ENCODE peak calls at places on chromosomes 6 and 20, in eight cellular contexts. One of them, this sample, is unnamed.

GRCh38 chr6:46734867-46735719 is at the start of gene PLA2G7:
- DNase-seq in mammary epithelial cell: peak
- DNase-seq in nephron progenitor cell: peak
- DNase-seq in tibial nerve: no peak
- DNase-seq in progenitor cell of endocrine pancreas: peak
- DNase-seq in NB4: no peak
- DNase-seq in HFFc6: no peak
- DNase-seq in type B pancreatic cell: peak
- DNase-seq in this sample: no peak

GRCh38 chr20:48970681-48971370 is 49.3 kb downstream of the ARFGEF2 start:
- DNase-seq in type B pancreatic cell: no peak
- DNase-seq in tibial nerve: no peak
- DNase-seq in HFFc6: no peak
- DNase-seq in progenitor cell of endocrine pancreas: no peak
- DNase-seq in nephron progenitor cell: no peak
- DNase-seq in NB4: no peak
- DNase-seq in mammary epithelial cell: no peak
- DNase-seq in this sample: no peak

GRCh38 chr6:85185977-85186376 is 263.9 kb upstream of the NT5E start:
- DNase-seq in NB4: no peak
- DNase-seq in nephron progenitor cell: no peak
- DNase-seq in progenitor cell of endocrine pancreas: no peak
- DNase-seq in tibial nerve: no peak
- DNase-seq in HFFc6: no peak
- DNase-seq in mammary epithelial cell: no peak
- DNase-seq in type B pancreatic cell: no peak
- DNase-seq in this sample: no peak

GRCh38 chr20:8693709-8694108 is 375.2 kb upstream of the PLCB4 start:
- DNase-seq in progenitor cell of endocrine pancreas: no peak
- DNase-seq in nephron progenitor cell: no peak
- DNase-seq in type B pancreatic cell: no peak
- DNase-seq in tibial nerve: no peak
- DNase-seq in mammary epithelial cell: peak
- DNase-seq in NB4: no peak
- DNase-seq in HFFc6: peak
- DNase-seq in this sample: no peak

GRCh38 chr6:16670183-16670582 is 91.1 kb downstream of the ATXN1 start:
- DNase-seq in type B pancreatic cell: no peak
- DNase-seq in NB4: no peak
- DNase-seq in tibial nerve: no peak
- DNase-seq in progenitor cell of endocrine pancreas: no peak
- DNase-seq in mammary epithelial cell: no peak
- DNase-seq in HFFc6: no peak
- DNase-seq in nephron progenitor cell: no peak
- DNase-seq in this sample: no peak

GRCh38 chr20:45774933-45775332 is 16.8 kb downstream of the WFDC3 start:
- DNase-seq in type B pancreatic cell: no peak
- DNase-seq in HFFc6: no peak
- DNase-seq in NB4: no peak
- DNase-seq in progenitor cell of endocrine pancreas: no peak
- DNase-seq in mammary epithelial cell: no peak
- DNase-seq in nephron progenitor cell: no peak
- DNase-seq in tibial nerve: no peak
- DNase-seq in this sample: no peak

GRCh38 chr20:14193885-14194284 is 143.5 kb downstream of the FLRT3 start:
- DNase-seq in progenitor cell of endocrine pancreas: no peak
- DNase-seq in mammary epithelial cell: peak
- DNase-seq in NB4: peak
- DNase-seq in HFFc6: no peak
- DNase-seq in nephron progenitor cell: no peak
- DNase-seq in type B pancreatic cell: no peak
- DNase-seq in tibial nerve: no peak
- DNase-seq in this sample: no peak

GRCh38 chr6:12890171-12890790 is 173.7 kb downstream of the PHACTR1 start:
- DNase-seq in progenitor cell of endocrine pancreas: no peak
- DNase-seq in tibial nerve: no peak
- DNase-seq in nephron progenitor cell: peak
- DNase-seq in HFFc6: no peak
- DNase-seq in type B pancreatic cell: no peak
- DNase-seq in NB4: peak
- DNase-seq in mammary epithelial cell: no peak
- DNase-seq in this sample: no peak

GRCh38 chr20:63982937-63983336 is 2.0 kb downstream of the PRPF6 start:
- DNase-seq in mammary epithelial cell: no peak
- DNase-seq in HFFc6: no peak
- DNase-seq in nephron progenitor cell: no peak
- DNase-seq in tibial nerve: no peak
- DNase-seq in NB4: no peak
- DNase-seq in type B pancreatic cell: no peak
- DNase-seq in progenitor cell of endocrine pancreas: no peak
- DNase-seq in this sample: no peak

GRCh38 chr6:22558288-22558882 is 11.0 kb upstream of the HDGFL1 start:
- DNase-seq in HFFc6: no peak
- DNase-seq in tibial nerve: no peak
- DNase-seq in nephron progenitor cell: no peak
- DNase-seq in progenitor cell of endocrine pancreas: no peak
- DNase-seq in type B pancreatic cell: no peak
- DNase-seq in mammary epithelial cell: no peak
- DNase-seq in NB4: no peak
- DNase-seq in this sample: no peak

GRCh38 chr6:144195671-144196070 is 45.4 kb downstream of the STX11 start:
- DNase-seq in progenitor cell of endocrine pancreas: no peak
- DNase-seq in tibial nerve: no peak
- DNase-seq in mammary epithelial cell: peak
- DNase-seq in HFFc6: peak
- DNase-seq in NB4: no peak
- DNase-seq in nephron progenitor cell: no peak
- DNase-seq in type B pancreatic cell: no peak
- DNase-seq in this sample: no peak

GRCh38 chr6:43455034-43455747 is at the start of gene DLK2:
- DNase-seq in nephron progenitor cell: peak
- DNase-seq in NB4: no peak
- DNase-seq in HFFc6: no peak
- DNase-seq in tibial nerve: no peak
- DNase-seq in mammary epithelial cell: no peak
- DNase-seq in progenitor cell of endocrine pancreas: no peak
- DNase-seq in type B pancreatic cell: no peak
- DNase-seq in this sample: no peak

GRCh38 chr6:109188115-109188411 is 92.8 kb downstream of the CEP57L1 start:
- DNase-seq in mammary epithelial cell: no peak
- DNase-seq in progenitor cell of endocrine pancreas: no peak
- DNase-seq in HFFc6: no peak
- DNase-seq in tibial nerve: no peak
- DNase-seq in NB4: no peak
- DNase-seq in nephron progenitor cell: no peak
- DNase-seq in type B pancreatic cell: no peak
- DNase-seq in this sample: no peak
- TF ChIP-seq CTCF in mammary epithelial cell: no peak
- TF ChIP-seq CTCF in progenitor cell of endocrine pancreas: no peak
- TF ChIP-seq CTCF in HFFc6: peak
- TF ChIP-seq CTCF in tibial nerve: no peak
- TF ChIP-seq CTCF in NB4: no peak
- TF ChIP-seq CTCF in nephron progenitor cell: peak
- TF ChIP-seq CTCF in type B pancreatic cell: peak
- TF ChIP-seq CTCF in this sample: no peak

DNA sequence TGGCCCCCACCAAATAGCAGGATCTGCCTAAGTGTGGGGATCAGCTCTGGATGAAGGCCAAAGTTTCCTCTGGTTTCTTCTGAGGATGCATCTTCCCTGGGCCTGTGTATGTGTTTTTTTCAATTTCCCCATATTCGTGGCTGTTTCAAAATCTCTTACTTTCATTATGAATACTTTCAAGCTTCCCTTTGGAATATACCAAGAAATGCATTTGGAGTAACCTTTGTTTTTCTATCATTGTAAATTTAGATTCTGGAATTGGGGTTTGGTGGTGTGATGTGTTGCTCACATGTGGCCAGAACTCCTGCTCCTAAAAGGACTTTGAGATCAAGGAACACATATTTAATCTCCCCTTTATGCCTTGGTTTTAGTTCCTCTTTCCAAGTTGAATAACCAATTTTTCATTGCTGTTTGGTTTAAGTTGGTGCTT is 8.4 kb downstream of the ENTPD6 start:
- DNase-seq in nephron progenitor cell: no peak
- DNase-seq in progenitor cell of endocrine pancreas: no peak
- DNase-seq in tibial nerve: no peak
- DNase-seq in type B pancreatic cell: no peak
- DNase-seq in NB4: no peak
- DNase-seq in mammary epithelial cell: no peak
- DNase-seq in HFFc6: no peak
- DNase-seq in this sample: no peak
- TF ChIP-seq CTCF in nephron progenitor cell: no peak
- TF ChIP-seq CTCF in progenitor cell of endocrine pancreas: no peak
- TF ChIP-seq CTCF in tibial nerve: no peak
- TF ChIP-seq CTCF in type B pancreatic cell: no peak
- TF ChIP-seq CTCF in NB4: no peak
- TF ChIP-seq CTCF in mammary epithelial cell: no peak
- TF ChIP-seq CTCF in HFFc6: no peak
- TF ChIP-seq CTCF in this sample: no peak

GRCh38 chr6:130473886-130474285 is 108.1 kb downstream of the TMEM200A start:
- DNase-seq in NB4: no peak
- DNase-seq in HFFc6: peak
- DNase-seq in nephron progenitor cell: no peak
- DNase-seq in progenitor cell of endocrine pancreas: no peak
- DNase-seq in mammary epithelial cell: peak
- DNase-seq in tibial nerve: no peak
- DNase-seq in type B pancreatic cell: no peak
- DNase-seq in this sample: no peak
- TF ChIP-seq CTCF in NB4: no peak
- TF ChIP-seq CTCF in HFFc6: peak
- TF ChIP-seq CTCF in nephron progenitor cell: no peak
- TF ChIP-seq CTCF in progenitor cell of endocrine pancreas: no peak
- TF ChIP-seq CTCF in mammary epithelial cell: no peak
- TF ChIP-seq CTCF in tibial nerve: no peak
- TF ChIP-seq CTCF in type B pancreatic cell: no peak
- TF ChIP-seq CTCF in this sample: no peak

DNA sequence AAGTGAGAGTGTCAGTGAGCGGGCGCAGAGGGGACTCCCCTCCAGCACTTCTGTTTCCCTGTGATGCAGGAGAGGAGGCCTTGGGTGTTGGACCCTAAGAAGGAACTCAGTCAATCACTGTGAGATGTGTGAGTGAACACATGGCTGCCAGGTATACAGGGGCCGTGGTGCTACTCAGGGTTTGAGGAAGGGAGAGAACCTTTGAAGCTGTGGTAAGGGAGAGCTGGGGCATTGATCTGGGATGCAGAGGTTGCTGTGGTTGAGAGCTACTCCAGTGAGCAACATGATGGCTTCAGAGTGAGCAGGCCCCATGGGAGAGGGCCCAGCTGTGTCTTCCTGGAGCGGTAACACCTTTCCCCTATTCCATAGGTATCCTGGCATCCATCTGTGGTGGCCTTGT is 99.2 kb downstream of the SLC22A3 start:
- DNase-seq in type B pancreatic cell: no peak
- DNase-seq in HFFc6: no peak
- DNase-seq in progenitor cell of endocrine pancreas: no peak
- DNase-seq in mammary epithelial cell: no peak
- DNase-seq in NB4: no peak
- DNase-seq in nephron progenitor cell: no peak
- DNase-seq in tibial nerve: no peak
- DNase-seq in this sample: no peak
- TF ChIP-seq CTCF in type B pancreatic cell: no peak
- TF ChIP-seq CTCF in HFFc6: no peak
- TF ChIP-seq CTCF in progenitor cell of endocrine pancreas: no peak
- TF ChIP-seq CTCF in mammary epithelial cell: no peak
- TF ChIP-seq CTCF in NB4: no peak
- TF ChIP-seq CTCF in nephron progenitor cell: no peak
- TF ChIP-seq CTCF in tibial nerve: no peak
- TF ChIP-seq CTCF in this sample: no peak